ENCODE peak calls at places on chromosomes 1 and 21, in ten cellular contexts. H is Calu3, P is psoas muscle, B is GM03348, X is GM13977, T is Right ventricle myocardium inferior, N is endothelial cell, F is dorsolateral prefrontal cortex, Y is A549, L is H54. G is an unnamed sample.

GRCh38 chr1:216223521-216223920 is 199.7 kb downstream of the USH2A start:
- DNase-seq in H (no peak), P (peak), B (no peak), X (no peak), T (no peak), N (no peak), F (no peak), Y (no peak), L (no peak), G (no peak)

GRCh38 chr1:4585216-4585615 is 69.2 kb upstream of the AJAP1 start:
- DNase-seq in H (peak), P (no peak), B (no peak), X (no peak), T (no peak), N (peak), F (no peak), Y (peak), L (no peak), G (peak)

GRCh38 chr1:177249231-177249630 is 78.5 kb downstream of the BRINP2 start:
- DNase-seq in H (no peak), P (no peak), B (no peak), X (no peak), T (no peak), N (no peak), F (no peak), Y (no peak), L (no peak), G (no peak)

GRCh38 chr1:246377606-246378005 is 129.5 kb downstream of the SMYD3 start:
- DNase-seq in H (no peak), P (no peak), B (no peak), X (no peak), T (no peak), N (no peak), F (no peak), Y (no peak), L (no peak), G (no peak)

GRCh38 chr21:18204931-18205330 is 39.7 kb upstream of the CHODL start:
- DNase-seq in H (no peak), P (no peak), B (no peak), X (no peak), T (no peak), N (no peak), F (no peak), Y (no peak), L (no peak), G (no peak)

GRCh38 chr1:185338719-185339622 is 21.9 kb upstream of the IVNS1ABP start:
- DNase-seq in H (no peak), P (no peak), B (no peak), X (peak), T (no peak), N (no peak), F (no peak), Y (no peak), L (no peak), G (no peak)

GRCh38 chr1:12597792-12598191 is 20.2 kb downstream of the DHRS3 start:
- DNase-seq in H (peak), P (no peak), B (no peak), X (no peak), T (peak), N (no peak), F (no peak), Y (no peak), L (no peak), G (no peak)

GRCh38 chr1:38076455-38076854 is 29.9 kb upstream of the POU3F1 start:
- DNase-seq in H (no peak), P (no peak), B (no peak), X (no peak), T (no peak), N (no peak), F (no peak), Y (no peak), L (no peak), G (no peak)

GRCh38 chr1:25944986-25945385 is 38.8 kb upstream of the STMN1 start:
- DNase-seq in H (no peak), P (no peak), B (peak), X (no peak), T (no peak), N (no peak), F (no peak), Y (no peak), L (no peak), G (no peak)

GRCh38 chr1:228766788-228767187 is 31.5 kb downstream of the RHOU start:
- DNase-seq in H (no peak), P (no peak), B (no peak), X (no peak), T (no peak), N (no peak), F (no peak), Y (no peak), L (no peak), G (no peak)

GRCh38 chr1:156086256-156086662 is 4.0 kb upstream of the MEX3A start:
- DNase-seq in H (peak), P (no peak), B (no peak), X (no peak), T (no peak), N (no peak), F (no peak), Y (no peak), L (no peak), G (no peak)

GRCh38 chr1:181012203-181012520 is 10.5 kb downstream of the STX6 start:
- DNase-seq in H (no peak), P (no peak), B (no peak), X (no peak), T (no peak), N (no peak), F (no peak), Y (no peak), L (no peak), G (no peak)